ENCODE peak calls at places on chromosomes 16 and 17, in ten cellular contexts. R, B, T, X, Y, M, L, I, D and S are unnamed samples.

GRCh38 chr16:31063843-31064611 is 10.0 kb downstream of the ZNF668 start:
- DNase-seq in R (no peak), B (no peak), T (no peak), X (no peak), Y (no peak), M (no peak), L (no peak), I (no peak), D (no peak), S (no peak)

GRCh38 chr17:66423436-66423922 is 121.1 kb downstream of the PRKCA start:
- DNase-seq in R (no peak), B (no peak), T (no peak), X (peak), Y (no peak), M (no peak), L (no peak), I (no peak), D (no peak), S (no peak)

GRCh38 chr17:49022391-49022941 is 25.3 kb downstream of the IGF2BP1 start:
- DNase-seq in R (peak), B (no peak), T (peak), X (peak), Y (no peak), M (no peak), L (no peak), I (no peak), D (no peak), S (no peak)

GRCh38 chr17:39652635-39653315 is 12.4 kb upstream of the TCAP start:
- DNase-seq in R (peak), B (no peak), T (peak), X (peak), Y (no peak), M (no peak), L (no peak), I (no peak), D (no peak), S (no peak)

GRCh38 chr17:44307387-44308186 is 814 bp upstream of the RUNDC3A start:
- DNase-seq in R (peak), B (no peak), T (peak), X (peak), Y (no peak), M (peak), L (no peak), I (peak), D (peak), S (peak)

GRCh38 chr16:81513204-81514040 is 68.8 kb downstream of the CMIP start:
- DNase-seq in R (peak), B (no peak), T (peak), X (peak), Y (no peak), M (no peak), L (no peak), I (no peak), D (no peak), S (no peak)

GRCh38 chr17:45789874-45790273 is 5.8 kb downstream of the CRHR1 start:
- DNase-seq in R (no peak), B (no peak), T (no peak), X (no peak), Y (no peak), M (no peak), L (no peak), I (no peak), D (no peak), S (no peak)

GRCh38 chr17:21375757-21376584 is at the start of gene KCNJ12:
- DNase-seq in R (no peak), B (no peak), T (peak), X (peak), Y (no peak), M (no peak), L (no peak), I (no peak), D (peak), S (no peak)

GRCh38 chr16:74438492-74438979 is 17.3 kb upstream of the CLEC18B start:
- DNase-seq in R (no peak), B (no peak), T (no peak), X (no peak), Y (no peak), M (no peak), L (no peak), I (no peak), D (no peak), S (no peak)

GRCh38 chr16:67645397-67646121 is 615 bp downstream of the CARMIL2 start:
- DNase-seq in R (no peak), B (no peak), T (no peak), X (no peak), Y (no peak), M (no peak), L (no peak), I (no peak), D (no peak), S (no peak)

GRCh38 chr17:11825902-11826301 is 171.4 kb downstream of the ZNF18 start:
- DNase-seq in R (no peak), B (no peak), T (no peak), X (no peak), Y (no peak), M (no peak), L (no peak), I (peak), D (no peak), S (no peak)

GRCh38 chr17:5234645-5235576 is at the start of gene SCIMP:
- DNase-seq in R (no peak), B (no peak), T (no peak), X (no peak), Y (no peak), M (no peak), L (peak), I (no peak), D (no peak), S (peak)